ENCODE peak calls at places on chromosomes 1 and 21, in five cellular contexts. M is GM23338, T is cardiac fibroblast, X is heart left ventricle, P is lung. R is an unnamed sample.

GRCh38 chr1:240109130-240109529 is 17.4 kb downstream of the FMN2 start:
- DNase-seq in P (no peak), T (no peak), M (no peak), X (no peak), R (no peak)

GRCh38 chr21:44263221-44263671 is 1.5 kb upstream of the DNMT3L start:
- DNase-seq in X (no peak), P (no peak), M (peak), T (no peak), R (no peak)

GRCh38 chr1:204475651-204476432 is 18.8 kb downstream of the PIK3C2B start:
- DNase-seq in T (no peak), M (no peak), X (no peak), P (no peak), R (no peak)

GRCh38 chr1:165345502-165345901 is 11.0 kb downstream of the LMX1A start:
- DNase-seq in M (no peak), X (no peak), P (no peak), T (no peak), R (no peak)

GRCh38 chr1:200053639-200054038 is 26.1 kb downstream of the NR5A2 start:
- DNase-seq in P (no peak), T (no peak), M (no peak), X (no peak), R (peak)

GRCh38 chr1:175481126-175482071 is 262.0 kb downstream of the TNR start:
- DNase-seq in P (no peak), X (no peak), M (peak), T (peak), R (no peak)

GRCh38 chr1:113966013-113966412 is 13.3 kb upstream of the OLFML3 start:
- DNase-seq in X (no peak), T (peak), P (no peak), M (no peak), R (no peak)

GRCh38 chr1:3313579-3313955 is 140.9 kb upstream of the ARHGEF16 start:
- DNase-seq in T (peak), M (no peak), X (peak), P (peak), R (peak)

GRCh38 chr1:153485880-153486279 is 25.4 kb upstream of the S100A7 start:
- DNase-seq in T (peak), M (no peak), P (no peak), X (no peak), R (no peak)

GRCh38 chr1:70038025-70038424 is 167.4 kb downstream of the LRRC40 start:
- DNase-seq in T (peak), P (no peak), M (no peak), X (no peak), R (no peak)

GRCh38 chr21:14562959-14563358 is 16.8 kb upstream of the SAMSN1 start:
- DNase-seq in P (no peak), X (no peak), M (no peak), T (no peak), R (no peak)

GRCh38 chr1:38804062-38804886 is 55.3 kb downstream of the RRAGC start:
- DNase-seq in T (no peak), M (peak), P (no peak), X (no peak), R (no peak)

GRCh38 chr1:11037740-11038182 is 9.3 kb downstream of the MASP2 start:
- DNase-seq in M (peak), P (peak), X (peak), T (peak), R (peak)

GRCh38 chr1:196295766-196296165 is 312.5 kb downstream of the KCNT2 start:
- DNase-seq in X (no peak), M (no peak), T (no peak), P (no peak), R (no peak)

GRCh38 chr1:31627301-31627929 is 9.9 kb downstream of the HCRTR1 start:
- DNase-seq in P (peak), T (peak), M (no peak), X (peak), R (peak)

GRCh38 chr1:31627930-31628421 is 10.5 kb downstream of the HCRTR1 start:
- DNase-seq in T (peak), M (no peak), P (peak), X (peak), R (peak)

GRCh38 chr1:31625561-31626272 is 8.2 kb downstream of the HCRTR1 start:
- DNase-seq in M (no peak), T (peak), X (no peak), P (no peak), R (no peak)

GRCh38 chr1:31626451-31627202 is 9.1 kb downstream of the HCRTR1 start:
- DNase-seq in T (peak), P (no peak), X (no peak), M (peak), R (no peak)

GRCh38 chr1:31628931-31629582 is 11.6 kb downstream of the HCRTR1 start:
- DNase-seq in X (no peak), T (no peak), M (no peak), P (no peak), R (no peak)
- H3K4me3 ChIP-seq in X (no peak), T (no peak), M (no peak), P (no peak), R (no peak)

GRCh38 chr1:61088163-61088840 is 5.9 kb downstream of the NFIA start:
- DNase-seq in P (no peak), T (no peak), M (peak), X (no peak), R (no peak)
- H3K4me3 ChIP-seq in P (no peak), T (no peak), M (no peak), X (peak), R (no peak)

DNA sequence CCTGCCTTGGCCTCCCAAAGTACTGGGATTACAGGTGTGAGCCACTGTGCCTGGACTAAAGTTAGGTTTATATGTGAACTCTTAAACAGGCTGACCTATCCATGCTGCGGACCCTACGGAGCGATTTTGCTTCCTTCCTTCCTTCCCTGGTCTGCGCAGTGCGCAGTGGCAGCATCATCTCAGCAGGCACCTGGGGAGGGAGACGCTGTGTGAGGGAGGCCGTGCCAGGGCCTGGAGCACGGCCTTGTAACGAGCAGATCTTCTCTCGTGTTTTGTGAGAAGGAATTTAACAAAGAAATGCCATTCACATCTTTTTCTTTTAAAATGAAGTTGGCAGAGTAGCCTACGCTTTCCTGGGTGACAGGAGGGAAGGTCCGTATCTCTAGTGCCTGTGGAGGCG is 45.8 kb downstream of the PKNOX1 start:
- DNase-seq in T (no peak), X (no peak), P (no peak), M (no peak), R (no peak)
- H3K4me3 ChIP-seq in T (no peak), X (no peak), P (no peak), M (no peak), R (no peak)

GRCh38 chr1:156122519-156123355 is 8.2 kb downstream of the LMNA start:
- DNase-seq in T (peak), M (no peak), X (peak), P (peak), R (peak)

GRCh38 chr1:156121441-156121840 is 6.9 kb downstream of the LMNA start:
- DNase-seq in P (no peak), X (no peak), T (no peak), M (no peak), R (no peak)

GRCh38 chr1:156120318-156120717 is 5.8 kb downstream of the LMNA start:
- DNase-seq in T (no peak), M (no peak), P (no peak), X (no peak), R (no peak)

GRCh38 chr1:156123356-156124196 is 9.1 kb downstream of the LMNA start:
- DNase-seq in X (peak), T (peak), P (peak), M (peak), R (peak)

GRCh38 chr1:156122086-156122485 is 7.6 kb downstream of the LMNA start:
- DNase-seq in X (no peak), T (no peak), M (no peak), P (no peak), R (no peak)
- H3K4me3 ChIP-seq in X (peak), T (peak), M (no peak), P (no peak), R (no peak)

DNA sequence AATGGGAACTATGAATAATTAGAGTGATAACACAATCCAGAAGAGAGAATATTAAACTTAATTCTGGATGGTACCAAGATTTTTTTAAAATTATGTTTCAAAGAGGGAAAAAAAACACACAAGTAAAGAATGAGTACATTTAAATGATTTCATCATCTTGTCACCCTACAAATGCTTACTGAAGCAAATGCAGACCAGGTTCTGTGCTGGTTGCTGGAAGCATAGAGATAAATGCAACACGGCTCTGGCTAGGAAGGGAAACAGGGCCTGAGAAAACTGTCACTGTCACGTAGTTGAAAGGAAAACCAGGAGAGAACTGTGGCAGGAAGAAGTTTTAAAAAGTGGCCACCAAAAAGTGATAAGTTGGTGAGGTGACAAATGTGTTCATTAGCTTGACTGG is 336.9 kb upstream of the NFIA start:
- DNase-seq in P (no peak), X (no peak), T (no peak), M (no peak), R (no peak)
- H3K4me3 ChIP-seq in P (no peak), X (no peak), T (no peak), M (no peak), R (no peak)

GRCh38 chr1:227261501-227261900 is 56.8 kb downstream of the CDC42BPA start:
- DNase-seq in T (no peak), X (no peak), P (no peak), M (no peak), R (no peak)
- H3K4me3 ChIP-seq in T (no peak), X (no peak), P (no peak), M (no peak), R (no peak)

GRCh38 chr21:45603481-45603880 is 40.0 kb upstream of the PCBP3 start:
- DNase-seq in P (no peak), X (no peak), T (no peak), M (no peak), R (no peak)

GRCh38 chr21:45607021-45607921 is 36.3 kb upstream of the PCBP3 start:
- DNase-seq in M (peak), T (peak), P (no peak), X (no peak), R (no peak)

GRCh38 chr21:45612096-45613019 is 31.2 kb upstream of the PCBP3 start:
- DNase-seq in P (no peak), T (peak), M (no peak), X (no peak), R (no peak)

GRCh38 chr21:45611296-45611695 is 32.2 kb upstream of the PCBP3 start:
- DNase-seq in T (no peak), X (no peak), M (no peak), P (no peak), R (no peak)

DNA sequence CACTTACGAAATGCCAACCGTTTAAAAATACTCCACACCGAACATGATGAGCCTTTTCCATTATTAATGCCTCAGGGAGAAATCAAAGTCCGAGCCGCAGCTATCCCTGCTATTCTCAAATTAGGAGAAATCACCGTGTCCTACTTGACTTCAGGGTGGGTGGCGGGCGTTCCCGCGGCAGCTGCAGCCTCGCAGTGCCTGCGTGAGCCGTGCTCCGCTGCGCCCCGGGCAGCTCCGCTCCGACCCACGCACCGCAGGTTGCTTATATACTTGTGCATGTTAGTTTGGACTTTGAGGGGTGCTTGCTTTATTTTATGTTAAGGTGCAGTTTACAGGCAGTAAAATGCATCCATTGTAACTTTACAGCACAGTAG is 35.6 kb upstream of the PCBP3 start:
- DNase-seq in T (no peak), M (no peak), P (no peak), X (no peak), R (no peak)
- H3K4me3 ChIP-seq in T (no peak), M (no peak), P (no peak), X (no peak), R (no peak)

DNA sequence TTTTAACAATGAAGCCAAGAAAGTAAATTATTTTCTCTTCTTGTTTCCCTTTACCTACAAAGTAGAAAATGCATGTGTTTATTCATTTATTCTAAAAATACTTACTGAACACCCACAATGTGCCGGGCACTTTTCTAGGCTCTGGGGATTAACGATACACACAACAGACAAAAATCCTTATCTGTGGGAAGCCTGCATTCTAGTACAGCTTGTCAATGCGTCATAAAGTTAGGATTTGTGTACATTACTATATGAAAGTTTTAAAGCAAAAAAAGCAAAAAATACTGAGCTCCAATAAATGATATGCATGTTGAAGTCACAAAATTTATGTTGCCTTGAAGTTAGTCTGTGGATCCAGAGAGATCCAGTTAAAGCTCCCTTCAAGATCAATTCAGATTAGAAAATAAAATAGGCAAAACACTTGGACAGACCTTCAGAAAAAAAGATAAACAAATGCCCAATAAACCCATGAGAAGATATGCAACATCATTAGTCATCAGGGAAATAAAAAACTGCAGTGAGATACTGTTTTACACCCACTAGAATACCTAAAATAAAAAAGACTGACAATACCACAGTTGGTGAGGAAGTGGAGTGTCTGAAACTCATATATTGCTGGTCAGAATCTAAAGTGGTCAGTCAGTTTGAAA is 33.1 kb upstream of the KCNQ4 start:
- DNase-seq in M (no peak), P (no peak), X (no peak), T (no peak), R (no peak)
- H3K4me3 ChIP-seq in M (no peak), P (no peak), X (no peak), T (no peak), R (no peak)

DNA sequence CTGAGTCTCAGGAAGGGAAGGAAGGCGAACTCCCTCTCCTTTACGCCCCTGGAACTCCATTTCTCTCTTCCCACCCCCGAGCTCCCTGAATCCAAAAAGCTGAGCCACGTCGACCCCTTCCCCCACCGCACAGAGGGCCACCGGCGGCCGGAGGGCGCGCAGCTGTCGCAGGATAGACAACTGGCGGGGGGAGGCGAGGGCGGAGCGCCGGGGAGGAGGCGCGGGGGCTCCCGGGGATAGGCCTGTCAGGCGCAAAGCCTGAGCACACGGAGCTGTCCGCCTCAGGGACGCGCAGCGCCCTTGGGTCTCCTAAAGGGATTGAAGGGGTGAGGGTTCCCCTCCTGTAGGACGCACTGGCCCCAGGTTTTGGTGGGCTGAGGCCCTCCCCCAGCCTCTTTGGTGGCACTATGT is 752 bp upstream of the ACTA1 start:
- DNase-seq in T (no peak), X (peak), P (no peak), M (peak), R (no peak)
- H3K4me3 ChIP-seq in T (no peak), X (peak), P (no peak), M (peak), R (no peak)